ENCODE peak calls at places on chromosomes 4 and X, in five cellular contexts. T, R, J, B and L are unnamed samples. For H3K36me3, the result is how much of the 10 kb centered on the place peaks cover.

GRCh38 chr4:140816806-140817205 is 60.6 kb upstream of the TBC1D9 start:
- DNase-seq in J (no peak), B (no peak), R (no peak), T (no peak), L (no peak)

GRCh38 chrX:133681416-133681815 is 266.1 kb upstream of the GPC4 start:
- DNase-seq in R (no peak), J (no peak), B (no peak), T (no peak), L (no peak)

GRCh38 chrX:48045410-48046311 is 25.8 kb downstream of the ZNF630 start:
- DNase-seq in J (no peak), T (peak), B (no peak), R (peak), L (no peak)

GRCh38 chrX:37802028-37802427 is 22.2 kb downstream of the CYBB start:
- DNase-seq in J (no peak), B (no peak), T (no peak), R (peak), L (no peak)

GRCh38 chr4:150960818-150961217 is 54.3 kb downstream of the LRBA start:
- DNase-seq in J (peak), B (no peak), R (peak), T (no peak), L (no peak)

GRCh38 chr4:157217708-157218107 is 2.8 kb upstream of the GRIA2 start:
- DNase-seq in R (peak), T (no peak), J (peak), B (no peak), L (no peak)

GRCh38 chrX:38929966-38930421 is 128.7 kb downstream of the MID1IP1 start:
- DNase-seq in R (no peak), B (no peak), J (no peak), T (no peak), L (peak)

GRCh38 chr4:36273276-36273675 is 8.1 kb upstream of the DTHD1 start:
- DNase-seq in J (no peak), B (no peak), T (no peak), R (no peak), L (no peak)

GRCh38 chr4:74311696-74312313 is 3.5 kb downstream of the EPGN start:
- DNase-seq in R (peak), T (no peak), B (no peak), J (peak), L (no peak)

GRCh38 chr4:128322986-128323385 is 35.4 kb upstream of the PGRMC2 start:
- DNase-seq in R (peak), J (no peak), B (no peak), T (no peak), L (no peak)

GRCh38 chrX:112636951-112637541 is 42.7 kb downstream of the LHFPL1 start:
- DNase-seq in B (no peak), R (peak), J (no peak), T (no peak), L (peak)

GRCh38 chr4:138088449-138089208 is 153.5 kb downstream of the SLC7A11 start:
- DNase-seq in B (no peak), R (no peak), J (no peak), T (no peak), L (no peak)

GRCh38 chrX:24839331-24839730 is 145.6 kb downstream of the POLA1 start:
- DNase-seq in T (no peak), B (no peak), J (no peak), R (no peak), L (no peak)

GRCh38 chrX:35380808-35381700 is 417.1 kb upstream of the MAGEB16 start:
- DNase-seq in T (no peak), J (peak), R (peak), B (no peak), L (no peak)

GRCh38 chr4:183637461-183637860 is 21.5 kb downstream of the RWDD4 start:
- DNase-seq in T (no peak), R (peak), B (no peak), J (no peak), L (no peak)

GRCh38 chr4:62301500-62301899 is 1101.4 kb downstream of the ADGRL3 start:
- DNase-seq in R (no peak), B (no peak), T (no peak), J (no peak), L (no peak)

GRCh38 chr4:40445671-40446070 is 110.5 kb downstream of the CHRNA9 start:
- DNase-seq in J (no peak), R (no peak), T (no peak), B (no peak), L (no peak)

GRCh38 chrX:124504106-124504983 is 158.0 kb downstream of the SH2D1A start:
- DNase-seq in B (no peak), T (no peak), R (no peak), J (no peak), L (no peak)

GRCh38 chr4:74548561-74548960 is 103.6 kb downstream of the AREG start:
- DNase-seq in B (no peak), R (no peak), J (no peak), T (no peak), L (no peak)

GRCh38 chrX:47587091-47587891 is 5.1 kb downstream of the TIMP1 start:
- DNase-seq in T (no peak), B (no peak), J (no peak), R (no peak), L (no peak)

GRCh38 chrX:19721726-19722370 is 165.6 kb downstream of the SH3KBP1 start:
- DNase-seq in J (no peak), T (peak), R (no peak), B (peak), L (no peak)

GRCh38 chr4:37802068-37802666 is 24.3 kb upstream of the PGM2 start:
- DNase-seq in B (peak), T (peak), R (peak), J (peak), L (no peak)

GRCh38 chr4:149493492-149493891 is 322.2 kb downstream of the IQCM start:
- DNase-seq in B (no peak), T (no peak), J (no peak), R (no peak), L (no peak)

GRCh38 chr4:105613326-105613725 is 60.9 kb downstream of the ARHGEF38 start:
- DNase-seq in B (no peak), R (no peak), J (no peak), T (no peak), L (no peak)

GRCh38 chr4:159209249-159209648 is 106.4 kb downstream of the RAPGEF2 start:
- DNase-seq in T (no peak), B (no peak), J (no peak), R (no peak), L (no peak)

GRCh38 chr4:25012671-25013070 is 18.1 kb downstream of the LGI2 start:
- DNase-seq in T (no peak), B (no peak), R (no peak), J (no peak), L (no peak)

GRCh38 chr4:37757705-37758104 is 68.8 kb upstream of the PGM2 start:
- DNase-seq in B (no peak), R (peak), T (no peak), J (no peak), L (no peak)

GRCh38 chrX:151704023-151704663 is 8.9 kb downstream of the PRRG3 start:
- DNase-seq in B (no peak), J (no peak), R (no peak), T (no peak), L (no peak)

GRCh38 chrX:48700246-48700645 is 3.7 kb downstream of the SUV39H1 start:
- DNase-seq in J (no peak), T (no peak), B (no peak), R (no peak), L (no peak)

GRCh38 chr4:123304151-123305021 is 92.2 kb upstream of the SPRY1 start:
- DNase-seq in B (no peak), R (no peak), T (peak), J (peak), L (no peak)

GRCh38 chr4:105451346-105451745 is 22.5 kb downstream of the PPA2 start:
- DNase-seq in J (no peak), R (no peak), B (no peak), T (no peak), L (no peak)

GRCh38 chrX:31546130-31546529 is 474.3 kb upstream of the FTHL17 start:
- DNase-seq in T (no peak), B (no peak), R (peak), J (no peak), L (peak)

GRCh38 chr4:183164963-183165362 is 65.9 kb downstream of the WWC2 start:
- DNase-seq in B (no peak), T (no peak), J (no peak), R (peak), L (no peak)

GRCh38 chrX:56727531-56727930 is 1.5 kb upstream of the NBDY start:
- DNase-seq in R (no peak), J (no peak), B (no peak), T (no peak), L (no peak)

GRCh38 chrX:88135735-88136134 is 611.3 kb upstream of the CPXCR1 start:
- DNase-seq in T (no peak), R (peak), J (no peak), B (no peak), L (no peak)

GRCh38 chr4:152778656-152779512 is 646 bp downstream of the TIGD4 start:
- DNase-seq in B (no peak), T (no peak), R (peak), J (peak), L (no peak)
- H3K36me3 ChIP-seq in B (under half), T (under half), R (under half), J (under half), L (under half)

DNA sequence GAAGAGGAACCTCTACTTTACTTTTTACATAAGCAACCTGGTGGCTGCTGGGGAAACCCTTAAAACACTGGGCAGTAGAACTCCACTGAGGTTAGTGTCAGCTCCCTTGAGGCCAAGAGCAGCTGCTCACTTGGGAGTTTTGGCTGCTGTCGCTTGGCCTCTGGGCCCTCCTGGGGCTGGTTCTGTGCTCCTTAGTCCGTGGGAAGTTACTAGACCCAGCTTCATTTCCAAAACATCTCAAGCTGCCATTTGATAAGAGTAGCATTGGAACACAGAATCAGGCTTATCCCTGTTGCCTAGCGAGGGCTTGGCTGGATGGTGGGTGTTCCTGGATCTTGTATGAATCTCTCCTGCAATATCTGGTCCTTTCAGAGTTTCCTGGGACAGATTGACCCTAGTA is 26.1 kb downstream of the RNF4 start:
- DNase-seq in B (no peak), J (no peak), R (peak), T (no peak), L (no peak)
- H3K36me3 ChIP-seq in B (half or more), J (under half), R (half or more), T (half or more), L (under half)

GRCh38 chr4:52107745-52108144 is 56.6 kb downstream of the SPATA18 start:
- DNase-seq in R (no peak), T (no peak), J (no peak), B (no peak), L (no peak)
- H3K36me3 ChIP-seq in R (under half), T (under half), J (under half), B (under half), L (under half)

DNA sequence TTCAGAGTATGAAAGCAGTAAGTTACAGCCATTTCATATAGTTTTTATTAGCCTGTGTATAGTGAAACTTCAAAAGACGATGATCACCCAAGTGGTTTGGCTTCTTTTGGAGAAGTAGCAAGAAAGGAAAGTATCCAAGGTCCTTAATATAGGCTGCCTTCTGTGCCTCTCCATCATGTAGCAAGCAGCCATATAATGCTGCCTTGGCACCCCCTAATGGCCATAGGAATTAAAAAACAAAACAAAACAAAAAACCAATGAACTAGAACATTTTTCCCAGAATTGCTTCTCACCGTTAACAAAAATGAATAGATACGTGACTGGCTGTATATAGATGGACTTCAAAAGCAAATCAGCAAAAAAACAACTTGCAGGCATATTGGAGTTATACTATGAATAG is 18.9 kb downstream of the LAMP2 start:
- DNase-seq in T (no peak), B (no peak), J (peak), R (peak), L (no peak)
- H3K36me3 ChIP-seq in T (under half), B (under half), J (under half), R (under half), L (under half)

DNA sequence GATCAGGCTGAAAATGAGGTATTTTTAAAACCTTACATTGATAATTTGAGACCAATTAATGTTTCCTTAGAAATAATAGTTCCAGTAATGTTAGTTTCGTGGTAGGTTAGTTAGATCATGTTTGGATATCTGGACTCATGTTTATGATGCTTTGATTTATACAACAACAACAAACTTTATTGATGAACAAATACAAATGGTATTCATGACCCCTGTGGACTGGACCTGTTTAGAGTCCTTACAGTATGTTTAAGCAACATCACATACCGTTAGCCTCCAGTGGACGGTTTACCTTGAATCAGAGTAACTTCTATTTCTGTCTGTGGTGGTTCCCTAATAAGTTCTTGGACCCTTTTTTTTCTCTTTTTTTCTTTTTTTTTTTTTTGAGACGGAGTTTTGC is 18.0 kb downstream of the ZRSR2 start:
- DNase-seq in R (no peak), T (no peak), B (no peak), J (no peak), L (no peak)
- H3K36me3 ChIP-seq in R (under half), T (under half), B (half or more), J (under half), L (under half)

DNA sequence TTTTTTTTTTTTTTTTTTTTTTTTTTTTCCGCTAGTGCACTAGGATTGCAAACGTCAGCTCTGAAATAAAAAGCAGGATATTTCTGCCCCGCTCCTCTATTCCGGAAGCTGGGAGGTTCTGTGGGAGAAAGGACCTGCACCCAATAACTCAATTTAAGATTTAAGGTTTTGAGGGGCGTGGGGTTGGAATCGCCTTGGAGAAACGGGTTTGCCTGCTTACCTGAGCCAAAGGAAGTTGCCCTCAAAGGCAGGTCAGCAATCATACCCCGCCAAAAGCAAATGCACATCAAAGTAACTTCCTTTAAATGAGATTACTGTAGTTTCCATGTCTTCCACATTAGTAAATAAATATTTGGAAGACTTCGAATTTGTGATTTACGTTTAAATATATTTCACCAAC is 952 bp upstream of the HS3ST1 start:
- DNase-seq in T (no peak), R (no peak), J (no peak), B (no peak), L (no peak)
- H3K36me3 ChIP-seq in T (under half), R (under half), J (under half), B (under half), L (under half)

DNA sequence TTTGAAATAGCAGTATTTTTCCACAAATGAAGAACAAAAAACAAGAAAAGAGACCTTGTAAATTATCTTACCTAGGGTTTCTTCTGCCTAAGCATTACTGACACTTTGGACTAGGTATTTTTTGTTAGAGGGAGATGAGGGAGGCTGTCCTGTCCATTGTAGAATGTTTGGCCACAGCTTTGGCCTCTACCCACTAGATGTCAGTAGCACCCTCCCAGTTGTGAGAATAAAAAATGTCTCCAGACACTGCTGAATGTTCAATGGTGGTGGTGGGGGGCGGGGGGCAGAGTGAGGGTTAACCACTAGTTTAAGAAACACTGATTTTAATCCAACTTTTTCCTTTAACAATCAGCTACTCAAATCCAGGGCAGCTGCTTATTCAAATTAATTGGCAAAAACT is 25.8 kb downstream of the OTUD4 start:
- DNase-seq in B (no peak), T (no peak), J (peak), R (peak), L (no peak)
- H3K36me3 ChIP-seq in B (half or more), T (half or more), J (under half), R (half or more), L (under half)

GRCh38 chr4:148222991-148223660 is 219.1 kb downstream of the NR3C2 start:
- DNase-seq in J (no peak), T (no peak), R (no peak), B (no peak), L (no peak)
- H3K36me3 ChIP-seq in J (under half), T (under half), R (under half), B (under half), L (under half)

GRCh38 chr4:175127314-175127713 is 209.2 kb downstream of the ADAM29 start:
- DNase-seq in B (no peak), R (no peak), J (no peak), T (no peak), L (no peak)

GRCh38 chr4:175125410-175126068 is 207.4 kb downstream of the ADAM29 start:
- DNase-seq in B (no peak), R (no peak), T (no peak), J (no peak), L (no peak)
- H3K36me3 ChIP-seq in B (under half), R (under half), T (under half), J (under half), L (under half)

GRCh38 chr4:2932561-2932950 is 30.6 kb downstream of the NOP14 start:
- DNase-seq in B (peak), T (no peak), J (no peak), R (no peak), L (no peak)
- H3K36me3 ChIP-seq in B (half or more), T (under half), J (under half), R (under half), L (under half)